ENCODE peak calls at places on chromosome 17, in four cellular contexts. V is mesothelial cell of epicardium, X is HL-60, P is GM06990. H is an unnamed sample.

GRCh38 chr17:50268632-50269287 is 5.5 kb upstream of the TMEM92 start:
- DNase-seq in P (no peak), V (no peak), X (no peak), H (no peak)

GRCh38 chr17:50596191-50597037 is 35.9 kb downstream of the CACNA1G start:
- DNase-seq in P (no peak), X (no peak), V (no peak), H (no peak)

GRCh38 chr17:78473951-78474630 is 95.6 kb downstream of the PGS1 start:
- DNase-seq in X (no peak), P (no peak), V (no peak), H (no peak)

GRCh38 chr17:48542114-48542955 is 2.6 kb downstream of the HOXB2 start:
- DNase-seq in P (no peak), X (no peak), V (no peak), H (no peak)

GRCh38 chr17:13323990-13324389 is 277.7 kb downstream of the HS3ST3A1 start:
- DNase-seq in P (no peak), X (no peak), V (no peak), H (no peak)

GRCh38 chr17:77045441-77046041 is 95.2 kb upstream of the SEC14L1 start:
- DNase-seq in P (no peak), X (no peak), V (no peak), H (no peak)

GRCh38 chr17:78910885-78911284 is 7.9 kb upstream of the CEP295NL start:
- DNase-seq in P (no peak), V (no peak), X (peak), H (no peak)

GRCh38 chr17:50155115-50155819 is 4.8 kb upstream of the PPP1R9B start:
- DNase-seq in V (no peak), P (no peak), X (no peak), H (no peak)

GRCh38 chr17:37147301-37147812 is 198.6 kb downstream of the AATF start:
- DNase-seq in P (peak), X (no peak), V (no peak), H (no peak)

GRCh38 chr17:55273579-55274370 is 9.0 kb downstream of the HLF start:
- DNase-seq in V (no peak), P (no peak), X (no peak), H (no peak)

GRCh38 chr17:64240741-64241347 is 22.2 kb downstream of the TEX2 start:
- DNase-seq in X (no peak), P (no peak), V (no peak), H (no peak)

GRCh38 chr17:31554930-31555329 is 163.5 kb downstream of the RAB11FIP4 start:
- DNase-seq in X (no peak), P (no peak), V (no peak), H (no peak)

GRCh38 chr17:57612202-57613071 is 132.7 kb downstream of the CCDC182 start:
- DNase-seq in X (no peak), P (no peak), V (no peak), H (no peak)

GRCh38 chr17:66175892-66176291 is 16.0 kb downstream of the CEP112 start:
- DNase-seq in P (no peak), V (no peak), X (no peak), H (no peak)

GRCh38 chr17:66172144-66172543 is 19.8 kb downstream of the CEP112 start:
- DNase-seq in P (no peak), X (no peak), V (no peak), H (no peak)

GRCh38 chr17:66178642-66179041 is 13.3 kb downstream of the CEP112 start:
- DNase-seq in X (no peak), P (no peak), V (no peak), H (no peak)

GRCh38 chr17:66172706-66173223 is 19.2 kb downstream of the CEP112 start:
- DNase-seq in P (no peak), V (no peak), X (no peak), H (no peak)

GRCh38 chr17:66177048-66177447 is 14.9 kb downstream of the CEP112 start:
- DNase-seq in V (no peak), P (no peak), X (no peak), H (no peak)
- TF ChIP-seq CTCF in V (no peak), P (no peak), X (no peak), H (no peak)

GRCh38 chr17:14784997-14785696 is 480.0 kb downstream of the PMP22 start:
- DNase-seq in P (no peak), V (no peak), X (no peak), H (no peak)
- TF ChIP-seq CTCF in P (no peak), V (no peak), X (no peak), H (no peak)

GRCh38 chr17:11240041-11240801 is 792 bp upstream of the SHISA6 start:
- DNase-seq in P (no peak), X (no peak), V (no peak), H (no peak)
- TF ChIP-seq CTCF in P (no peak), X (no peak), V (no peak), H (peak)

DNA sequence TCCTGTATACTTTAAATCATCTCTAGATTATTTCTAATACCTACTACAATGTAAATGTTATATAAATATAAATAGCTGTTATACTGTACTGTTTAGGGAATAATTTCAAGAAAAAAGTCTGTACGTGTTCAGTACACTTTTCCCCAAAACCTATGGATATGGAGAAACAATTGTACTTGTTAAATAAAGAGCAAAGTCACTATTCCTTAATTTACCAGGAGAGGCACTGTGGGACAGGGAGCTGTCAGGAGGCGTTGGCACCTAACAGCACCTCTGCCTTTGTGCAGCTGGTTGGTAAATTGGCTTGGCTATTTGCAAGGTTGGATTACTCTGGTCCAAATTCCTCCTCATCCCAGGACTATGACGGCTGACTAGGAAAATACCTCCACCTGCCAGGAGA is 28.0 kb downstream of the CRHR1 start:
- DNase-seq in V (no peak), P (no peak), X (no peak), H (no peak)
- TF ChIP-seq CTCF in V (no peak), P (no peak), X (no peak), H (peak)

GRCh38 chr17:3723556-3724372 is at the start of gene HASPIN:
- DNase-seq in V (peak), X (peak), P (peak), H (peak)
- TF ChIP-seq CTCF in V (peak), X (no peak), P (peak), H (peak)

GRCh38 chr17:5254903-5255521 is 20.4 kb upstream of the SCIMP start:
- DNase-seq in V (no peak), X (no peak), P (no peak), H (no peak)

GRCh38 chr17:5248821-5249479 is 14.3 kb upstream of the SCIMP start:
- DNase-seq in V (no peak), P (no peak), X (no peak), H (no peak)

GRCh38 chr17:5254414-5254813 is 19.8 kb upstream of the SCIMP start:
- DNase-seq in V (no peak), X (no peak), P (no peak), H (no peak)

DNA sequence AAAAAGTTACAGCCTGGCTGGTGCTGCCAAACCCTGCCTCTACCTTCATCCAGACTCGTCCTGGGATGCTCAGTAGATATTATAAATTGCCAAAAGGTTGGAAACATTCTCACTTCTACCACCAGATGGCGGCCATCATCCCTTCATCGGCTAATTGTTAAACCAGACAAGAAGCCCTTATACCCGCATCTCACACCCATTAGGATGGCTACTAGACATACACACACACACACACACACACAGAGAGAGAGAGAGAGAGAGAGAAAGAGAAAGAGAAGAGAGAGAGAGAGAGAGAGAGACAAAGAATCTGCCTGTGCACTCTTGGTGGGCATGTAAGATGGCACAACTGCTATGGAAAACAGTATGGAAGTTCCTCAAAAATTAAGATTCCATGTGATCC is 15.0 kb upstream of the SCIMP start:
- DNase-seq in V (no peak), P (no peak), X (no peak), H (no peak)
- TF ChIP-seq CTCF in V (peak), P (peak), X (no peak), H (peak)

H was measured in type B pancreatic cell.